ENCODE peak calls at places on chromosomes 3 and 15, in eight cellular contexts. One of them, this sample, is unnamed.

GRCh38 chr3:86989611-86990010 is 1.3 kb downstream of the VGLL3 start:
- DNase-seq in GM04504: no peak
- DNase-seq in cardiac fibroblast: peak; percentile 46
- DNase-seq in stimulated activated CD8-positive, alpha-beta memory T cell treated with anti-CD3 and anti-CD28 coated beads, Interleukin-4, amount 100 ng/mL, for 24 hours: no peak
- DNase-seq in putamen: no peak
- DNase-seq in activated T-cell treated with anti-CD3 and anti-CD28 coated beads for 24 hours: no peak
- DNase-seq in GM12865: no peak
- DNase-seq in stomach: no peak
- DNase-seq in this sample: no peak

GRCh38 chr3:139120336-139120971 is 75.8 kb upstream of the PRR23C start:
- DNase-seq in GM04504: peak; percentile 88
- DNase-seq in putamen: no peak
- DNase-seq in activated T-cell treated with anti-CD3 and anti-CD28 coated beads for 24 hours: no peak
- DNase-seq in cardiac fibroblast: peak; percentile 80
- DNase-seq in GM12865: peak; percentile 33
- DNase-seq in stomach: no peak
- DNase-seq in stimulated activated CD8-positive, alpha-beta memory T cell treated with anti-CD3 and anti-CD28 coated beads, Interleukin-4, amount 100 ng/mL, for 24 hours: no peak
- DNase-seq in this sample: peak; percentile 58

GRCh38 chr3:159236306-159236705 is 434.5 kb downstream of the MFSD1 start:
- DNase-seq in activated T-cell treated with anti-CD3 and anti-CD28 coated beads for 24 hours: no peak
- DNase-seq in GM12865: no peak
- DNase-seq in GM04504: no peak
- DNase-seq in stimulated activated CD8-positive, alpha-beta memory T cell treated with anti-CD3 and anti-CD28 coated beads, Interleukin-4, amount 100 ng/mL, for 24 hours: no peak
- DNase-seq in cardiac fibroblast: peak; percentile 38
- DNase-seq in stomach: no peak
- DNase-seq in putamen: no peak
- DNase-seq in this sample: peak; percentile 66

GRCh38 chr3:45939341-45939771 is 3.9 kb upstream of the CXCR6 start:
- DNase-seq in activated T-cell treated with anti-CD3 and anti-CD28 coated beads for 24 hours: no peak
- DNase-seq in stimulated activated CD8-positive, alpha-beta memory T cell treated with anti-CD3 and anti-CD28 coated beads, Interleukin-4, amount 100 ng/mL, for 24 hours: no peak
- DNase-seq in stomach: no peak
- DNase-seq in cardiac fibroblast: no peak
- DNase-seq in putamen: no peak
- DNase-seq in GM12865: peak; percentile 18
- DNase-seq in GM04504: no peak
- DNase-seq in this sample: no peak

GRCh38 chr15:94205366-94205765 is 26.0 kb upstream of the MCTP2 start:
- DNase-seq in cardiac fibroblast: no peak
- DNase-seq in GM12865: no peak
- DNase-seq in GM04504: no peak
- DNase-seq in stomach: no peak
- DNase-seq in putamen: no peak
- DNase-seq in activated T-cell treated with anti-CD3 and anti-CD28 coated beads for 24 hours: no peak
- DNase-seq in stimulated activated CD8-positive, alpha-beta memory T cell treated with anti-CD3 and anti-CD28 coated beads, Interleukin-4, amount 100 ng/mL, for 24 hours: no peak
- DNase-seq in this sample: peak; percentile 91

GRCh38 chr3:184914628-184915027 is 102.7 kb downstream of the VPS8 start:
- DNase-seq in stomach: no peak
- DNase-seq in stimulated activated CD8-positive, alpha-beta memory T cell treated with anti-CD3 and anti-CD28 coated beads, Interleukin-4, amount 100 ng/mL, for 24 hours: no peak
- DNase-seq in GM12865: no peak
- DNase-seq in putamen: no peak
- DNase-seq in GM04504: no peak
- DNase-seq in activated T-cell treated with anti-CD3 and anti-CD28 coated beads for 24 hours: no peak
- DNase-seq in cardiac fibroblast: peak; percentile 35
- DNase-seq in this sample: peak; percentile 51

GRCh38 chr3:141835557-141836224 is 40.8 kb upstream of the ATP1B3 start:
- DNase-seq in stomach: no peak
- DNase-seq in GM04504: no peak
- DNase-seq in activated T-cell treated with anti-CD3 and anti-CD28 coated beads for 24 hours: no peak
- DNase-seq in stimulated activated CD8-positive, alpha-beta memory T cell treated with anti-CD3 and anti-CD28 coated beads, Interleukin-4, amount 100 ng/mL, for 24 hours: no peak
- DNase-seq in putamen: no peak
- DNase-seq in GM12865: no peak
- DNase-seq in cardiac fibroblast: no peak
- DNase-seq in this sample: no peak

GRCh38 chr3:61522064-61522463 is 39.3 kb upstream of the PTPRG start:
- DNase-seq in putamen: no peak
- DNase-seq in stomach: no peak
- DNase-seq in stimulated activated CD8-positive, alpha-beta memory T cell treated with anti-CD3 and anti-CD28 coated beads, Interleukin-4, amount 100 ng/mL, for 24 hours: no peak
- DNase-seq in cardiac fibroblast: no peak
- DNase-seq in GM12865: peak; percentile 4
- DNase-seq in GM04504: no peak
- DNase-seq in activated T-cell treated with anti-CD3 and anti-CD28 coated beads for 24 hours: no peak
- DNase-seq in this sample: no peak

GRCh38 chr3:10140996-10141546 is 507 bp upstream of the VHL start:
- DNase-seq in GM12865: no peak
- DNase-seq in cardiac fibroblast: no peak
- DNase-seq in stimulated activated CD8-positive, alpha-beta memory T cell treated with anti-CD3 and anti-CD28 coated beads, Interleukin-4, amount 100 ng/mL, for 24 hours: no peak
- DNase-seq in putamen: no peak
- DNase-seq in GM04504: no peak
- DNase-seq in stomach: no peak
- DNase-seq in activated T-cell treated with anti-CD3 and anti-CD28 coated beads for 24 hours: no peak
- DNase-seq in this sample: no peak

GRCh38 chr15:51401872-51402517 is 60.5 kb downstream of the GLDN start:
- DNase-seq in activated T-cell treated with anti-CD3 and anti-CD28 coated beads for 24 hours: no peak
- DNase-seq in stomach: peak; percentile 36
- DNase-seq in GM04504: no peak
- DNase-seq in stimulated activated CD8-positive, alpha-beta memory T cell treated with anti-CD3 and anti-CD28 coated beads, Interleukin-4, amount 100 ng/mL, for 24 hours: no peak
- DNase-seq in putamen: no peak
- DNase-seq in GM12865: peak; percentile 30
- DNase-seq in cardiac fibroblast: peak; percentile 60
- DNase-seq in this sample: peak; percentile 37

GRCh38 chr3:13145131-13145825 is 72.0 kb upstream of the IQSEC1 start:
- DNase-seq in GM12865: no peak
- DNase-seq in activated T-cell treated with anti-CD3 and anti-CD28 coated beads for 24 hours: no peak
- DNase-seq in putamen: no peak
- DNase-seq in GM04504: no peak
- DNase-seq in stomach: no peak
- DNase-seq in cardiac fibroblast: no peak
- DNase-seq in stimulated activated CD8-positive, alpha-beta memory T cell treated with anti-CD3 and anti-CD28 coated beads, Interleukin-4, amount 100 ng/mL, for 24 hours: no peak
- DNase-seq in this sample: no peak

GRCh38 chr3:157247391-157247790 is 87.4 kb upstream of the CCNL1 start:
- DNase-seq in stimulated activated CD8-positive, alpha-beta memory T cell treated with anti-CD3 and anti-CD28 coated beads, Interleukin-4, amount 100 ng/mL, for 24 hours: no peak
- DNase-seq in GM12865: no peak
- DNase-seq in stomach: no peak
- DNase-seq in cardiac fibroblast: peak; percentile 34
- DNase-seq in putamen: no peak
- DNase-seq in activated T-cell treated with anti-CD3 and anti-CD28 coated beads for 24 hours: no peak
- DNase-seq in GM04504: no peak
- DNase-seq in this sample: peak; percentile 24

GRCh38 chr15:99536422-99537033 is 29.3 kb upstream of the MEF2A start:
- DNase-seq in GM12865: no peak
- DNase-seq in GM04504: peak; percentile 60
- DNase-seq in putamen: peak; percentile 70
- DNase-seq in activated T-cell treated with anti-CD3 and anti-CD28 coated beads for 24 hours: no peak
- DNase-seq in stomach: no peak
- DNase-seq in cardiac fibroblast: peak; percentile 69
- DNase-seq in stimulated activated CD8-positive, alpha-beta memory T cell treated with anti-CD3 and anti-CD28 coated beads, Interleukin-4, amount 100 ng/mL, for 24 hours: no peak
- DNase-seq in this sample: peak; percentile 35

GRCh38 chr3:27472166-27472565 is 12.0 kb downstream of the SLC4A7 start:
- DNase-seq in GM04504: no peak
- DNase-seq in stomach: no peak
- DNase-seq in stimulated activated CD8-positive, alpha-beta memory T cell treated with anti-CD3 and anti-CD28 coated beads, Interleukin-4, amount 100 ng/mL, for 24 hours: no peak
- DNase-seq in putamen: no peak
- DNase-seq in cardiac fibroblast: no peak
- DNase-seq in GM12865: no peak
- DNase-seq in activated T-cell treated with anti-CD3 and anti-CD28 coated beads for 24 hours: no peak
- DNase-seq in this sample: no peak

GRCh38 chr15:29638781-29639180 is 183.5 kb downstream of the TJP1 start:
- DNase-seq in cardiac fibroblast: peak; percentile 5
- DNase-seq in stomach: no peak
- DNase-seq in activated T-cell treated with anti-CD3 and anti-CD28 coated beads for 24 hours: no peak
- DNase-seq in stimulated activated CD8-positive, alpha-beta memory T cell treated with anti-CD3 and anti-CD28 coated beads, Interleukin-4, amount 100 ng/mL, for 24 hours: no peak
- DNase-seq in GM12865: no peak
- DNase-seq in GM04504: no peak
- DNase-seq in putamen: no peak
- DNase-seq in this sample: peak; percentile 6

GRCh38 chr15:81006124-81006523 is 5.4 kb downstream of the TLNRD1 start:
- DNase-seq in activated T-cell treated with anti-CD3 and anti-CD28 coated beads for 24 hours: no peak
- DNase-seq in stomach: no peak
- DNase-seq in GM04504: no peak
- DNase-seq in cardiac fibroblast: no peak
- DNase-seq in stimulated activated CD8-positive, alpha-beta memory T cell treated with anti-CD3 and anti-CD28 coated beads, Interleukin-4, amount 100 ng/mL, for 24 hours: no peak
- DNase-seq in putamen: no peak
- DNase-seq in GM12865: no peak
- DNase-seq in this sample: no peak

GRCh38 chr3:57164217-57164605 is 942 bp downstream of the IL17RD start:
- DNase-seq in activated T-cell treated with anti-CD3 and anti-CD28 coated beads for 24 hours: no peak
- DNase-seq in putamen: no peak
- DNase-seq in stimulated activated CD8-positive, alpha-beta memory T cell treated with anti-CD3 and anti-CD28 coated beads, Interleukin-4, amount 100 ng/mL, for 24 hours: no peak
- DNase-seq in stomach: peak; percentile 29
- DNase-seq in cardiac fibroblast: peak; percentile 13
- DNase-seq in GM04504: no peak
- DNase-seq in GM12865: no peak
- DNase-seq in this sample: peak; percentile 11